ENCODE peak calls at places on chromosomes 4 and X, in six cellular contexts. L is transverse colon, Z is pons, W is posterior cingulate gyrus, G is AG20443, I is substantia nigra. U is an unnamed sample.

GRCh38 chrX:6021316-6022091 is 207.2 kb downstream of the NLGN4X start:
- DNase-seq in L (peak; percentile 35), Z (peak; percentile 55), W (peak; percentile 13), G (peak; percentile 2), I (peak; percentile 20), U (peak; percentile 42)

GRCh38 chrX:79259073-79259689 is 108.0 kb downstream of the ITM2A start:
- DNase-seq in L (no peak), Z (no peak), W (no peak), G (no peak), I (no peak), U (no peak)

GRCh38 chr4:36651253-36651652 is 369.8 kb downstream of the DTHD1 start:
- DNase-seq in L (no peak), Z (no peak), W (no peak), G (no peak), I (no peak), U (no peak)

GRCh38 chrX:46407753-46408130 is 137.5 kb downstream of the ZNF674 start:
- DNase-seq in L (no peak), Z (no peak), W (no peak), G (peak; percentile 23), I (no peak), U (no peak)

GRCh38 chrX:3532571-3532970 is 180.9 kb downstream of the PRKX start:
- DNase-seq in L (no peak), Z (no peak), W (no peak), G (no peak), I (no peak), U (no peak)

GRCh38 chr4:137253949-137254348 is 278.3 kb downstream of the PCDH18 start:
- DNase-seq in L (no peak), Z (no peak), W (no peak), G (peak; percentile 7), I (no peak), U (no peak)

GRCh38 chr4:101284546-101284945 is 62.8 kb downstream of the PPP3CA start:
- DNase-seq in L (no peak), Z (no peak), W (no peak), G (peak; percentile 12), I (no peak), U (no peak)

GRCh38 chr4:158255727-158256324 is 45.5 kb downstream of the TMEM144 start:
- DNase-seq in L (no peak), Z (peak; percentile 88), W (no peak), G (peak; percentile 49), I (no peak), U (no peak)

GRCh38 chr4:48262926-48263325 is 6.7 kb downstream of the TEC start:
- DNase-seq in L (no peak), Z (no peak), W (no peak), G (no peak), I (no peak), U (no peak)

GRCh38 chrX:378443-378842 is 8.3 kb downstream of the PPP2R3B start:
- DNase-seq in L (no peak), Z (no peak), W (no peak), G (no peak), I (no peak), U (no peak)

GRCh38 chr4:186095406-186095805 is 9.1 kb upstream of the FAM149A start:
- DNase-seq in L (no peak), Z (no peak), W (no peak), G (no peak), I (no peak), U (no peak)

GRCh38 chrX:133859860-133860259 is 125.5 kb downstream of the GPC3 start:
- DNase-seq in L (no peak), Z (no peak), W (no peak), G (peak; percentile 34), I (no peak), U (no peak)

GRCh38 chr4:165367040-165367439 is 11.8 kb upstream of the CPE start:
- DNase-seq in L (no peak), Z (no peak), W (no peak), G (peak; percentile 45), I (no peak), U (no peak)

GRCh38 chr4:91064157-91064853 is 937.1 kb downstream of the CCSER1 start:
- DNase-seq in L (no peak), Z (peak; percentile 28), W (no peak), G (no peak), I (peak; percentile 35), U (no peak)

GRCh38 chr4:151744614-151745013 is 16.2 kb downstream of the GATB start:
- DNase-seq in L (no peak), Z (no peak), W (no peak), G (peak; percentile 82), I (no peak), U (no peak)

GRCh38 chrX:129959493-129959832 is 23.0 kb upstream of the BCORL1 start:
- DNase-seq in L (peak; percentile 28), Z (no peak), W (no peak), G (peak; percentile 52), I (no peak), U (peak; percentile 22)

GRCh38 chr4:58807843-58808605 is 1697.8 kb upstream of the IGFBP7 start:
- DNase-seq in L (no peak), Z (no peak), W (no peak), G (no peak), I (no peak), U (no peak)

GRCh38 chr4:119510750-119511149 is 117.9 kb downstream of the PDE5A start:
- DNase-seq in L (no peak), Z (no peak), W (no peak), G (peak; percentile 27), I (no peak), U (no peak)

GRCh38 chr4:39655866-39656265 is 17.2 kb upstream of the SMIM14 start:
- DNase-seq in L (no peak), Z (no peak), W (no peak), G (no peak), I (no peak), U (no peak)

GRCh38 chr4:125421547-125421946 is 106.8 kb downstream of the FAT4 start:
- DNase-seq in L (no peak), Z (no peak), W (no peak), G (no peak), I (no peak), U (no peak)

GRCh38 chr4:18676136-18676922 is 654.8 kb upstream of the LCORL start:
- DNase-seq in L (no peak), Z (no peak), W (no peak), G (no peak), I (no peak), U (no peak)

GRCh38 chrX:2485460-2485753 is 15.4 kb downstream of the DHRSX start:
- DNase-seq in L (no peak), Z (no peak), W (no peak), G (no peak), I (no peak), U (no peak)

GRCh38 chrX:11381464-11381863 is 88.3 kb downstream of the AMELX start:
- DNase-seq in L (peak; percentile 17), Z (peak; percentile 62), W (no peak), G (peak; percentile 14), I (no peak), U (no peak)

GRCh38 chr4:100254237-100254636 is 64.0 kb upstream of the DDIT4L start:
- DNase-seq in L (no peak), Z (no peak), W (no peak), G (no peak), I (no peak), U (no peak)

GRCh38 chr4:126405369-126405982 is 1090.7 kb downstream of the FAT4 start:
- DNase-seq in L (no peak), Z (no peak), W (no peak), G (no peak), I (no peak), U (no peak)

GRCh38 chrX:143788265-143788664 is 67.7 kb upstream of the SPANXN2 start:
- DNase-seq in L (no peak), Z (no peak), W (no peak), G (peak; percentile 4), I (no peak), U (no peak)

U was measured in head of caudate nucleus.